ENCODE peak calls at places on chromosomes 5 and 9, in five cellular contexts. One of them, this sample, is unnamed.
A peak's percentile ranks its signal among the peaks of the same experiment; 100 is the strongest.

GRCh38 chr5:168701641-168702040 is 122.5 kb upstream of the PANK3 start:
- DNase-seq in uterus: no peak
- DNase-seq in pancreas: no peak
- DNase-seq in cardiac muscle cell: no peak
- DNase-seq in tibial artery: no peak
- DNase-seq in this sample: no peak

GRCh38 chr9:91374939-91375338 is 13.2 kb upstream of the AUH start:
- DNase-seq in cardiac muscle cell: peak; percentile 84
- DNase-seq in tibial artery: no peak
- DNase-seq in uterus: no peak
- DNase-seq in pancreas: no peak
- DNase-seq in this sample: no peak

GRCh38 chr9:71819115-71819739 is 50.9 kb upstream of the CEMIP2 start:
- DNase-seq in uterus: peak; percentile 31
- DNase-seq in pancreas: no peak
- DNase-seq in tibial artery: peak; percentile 22
- DNase-seq in cardiac muscle cell: peak; percentile 50
- DNase-seq in this sample: no peak

GRCh38 chr5:141532726-141533125 is 43.8 kb downstream of the PCDHGC5 start:
- DNase-seq in pancreas: no peak
- DNase-seq in cardiac muscle cell: no peak
- DNase-seq in uterus: no peak
- DNase-seq in tibial artery: no peak
- DNase-seq in this sample: no peak

GRCh38 chr5:143569722-143570567 is 166.5 kb upstream of the NR3C1 start:
- DNase-seq in tibial artery: no peak
- DNase-seq in cardiac muscle cell: no peak
- DNase-seq in uterus: no peak
- DNase-seq in pancreas: no peak
- DNase-seq in this sample: no peak

GRCh38 chr5:77847814-77848290 is 71.7 kb upstream of the TBCA start:
- DNase-seq in tibial artery: no peak
- DNase-seq in cardiac muscle cell: no peak
- DNase-seq in pancreas: no peak
- DNase-seq in uterus: no peak
- DNase-seq in this sample: no peak

GRCh38 chr5:109805882-109806281 is 116.2 kb downstream of the MAN2A1 start:
- DNase-seq in uterus: no peak
- DNase-seq in tibial artery: no peak
- DNase-seq in cardiac muscle cell: no peak
- DNase-seq in pancreas: no peak
- DNase-seq in this sample: peak; percentile 17

GRCh38 chr5:135537271-135537670 is 1.5 kb upstream of the NEUROG1 start:
- DNase-seq in uterus: no peak
- DNase-seq in cardiac muscle cell: no peak
- DNase-seq in pancreas: no peak
- DNase-seq in tibial artery: no peak
- DNase-seq in this sample: no peak

GRCh38 chr9:114721491-114722362 is 39.7 kb upstream of the TEX48 start:
- DNase-seq in pancreas: no peak
- DNase-seq in uterus: no peak
- DNase-seq in cardiac muscle cell: peak; percentile 10
- DNase-seq in tibial artery: no peak
- DNase-seq in this sample: no peak

GRCh38 chr5:133381041-133381440 is 231.3 kb downstream of the FSTL4 start:
- DNase-seq in tibial artery: no peak
- DNase-seq in cardiac muscle cell: no peak
- DNase-seq in pancreas: no peak
- DNase-seq in uterus: no peak
- DNase-seq in this sample: no peak

GRCh38 chr5:56703962-56704361 is 111.4 kb upstream of the MAP3K1 start:
- DNase-seq in tibial artery: no peak
- DNase-seq in cardiac muscle cell: no peak
- DNase-seq in uterus: no peak
- DNase-seq in pancreas: no peak
- DNase-seq in this sample: no peak

GRCh38 chr9:4861736-4862451 is 69.2 kb downstream of the RCL1 start:
- DNase-seq in uterus: no peak
- DNase-seq in pancreas: no peak
- DNase-seq in tibial artery: no peak
- DNase-seq in cardiac muscle cell: no peak
- DNase-seq in this sample: no peak

GRCh38 chr5:174609116-174609515 is 115.3 kb upstream of the MSX2 start:
- DNase-seq in cardiac muscle cell: no peak
- DNase-seq in uterus: no peak
- DNase-seq in tibial artery: no peak
- DNase-seq in pancreas: peak; percentile 35
- DNase-seq in this sample: no peak

GRCh38 chr5:10360686-10361085 is 7.2 kb downstream of the MARCHF6 start:
- DNase-seq in uterus: no peak
- DNase-seq in pancreas: no peak
- DNase-seq in cardiac muscle cell: no peak
- DNase-seq in tibial artery: no peak
- DNase-seq in this sample: no peak

GRCh38 chr5:14178671-14179211 is 35.6 kb downstream of the TRIO start:
- DNase-seq in uterus: no peak
- DNase-seq in pancreas: no peak
- DNase-seq in cardiac muscle cell: peak; percentile 74
- DNase-seq in tibial artery: no peak
- DNase-seq in this sample: no peak

GRCh38 chr5:144469106-144469505 is 298.4 kb downstream of the KCTD16 start:
- DNase-seq in cardiac muscle cell: no peak
- DNase-seq in uterus: no peak
- DNase-seq in tibial artery: no peak
- DNase-seq in pancreas: no peak
- DNase-seq in this sample: no peak

GRCh38 chr9:80449513-80449912 is 877.7 kb downstream of the TLE4 start:
- DNase-seq in cardiac muscle cell: no peak
- DNase-seq in uterus: no peak
- DNase-seq in pancreas: no peak
- DNase-seq in tibial artery: no peak
- DNase-seq in this sample: no peak

GRCh38 chr5:93748875-93749397 is 7.5 kb upstream of the POU5F2 start:
- DNase-seq in uterus: no peak
- DNase-seq in cardiac muscle cell: no peak
- DNase-seq in pancreas: no peak
- DNase-seq in tibial artery: no peak
- DNase-seq in this sample: no peak

GRCh38 chr5:93587919-93588585 is 5.0 kb downstream of the NR2F1 start:
- DNase-seq in uterus: no peak
- DNase-seq in pancreas: no peak
- DNase-seq in tibial artery: no peak
- DNase-seq in cardiac muscle cell: peak; percentile 31
- DNase-seq in this sample: no peak

GRCh38 chr9:21696411-21696865 is 106.0 kb upstream of the MTAP start:
- DNase-seq in uterus: no peak
- DNase-seq in cardiac muscle cell: peak; percentile 77
- DNase-seq in pancreas: no peak
- DNase-seq in tibial artery: no peak
- DNase-seq in this sample: no peak

GRCh38 chr5:157148734-157149615 is 6.3 kb upstream of the MED7 start:
- DNase-seq in uterus: peak; percentile 46
- DNase-seq in pancreas: peak; percentile 33
- DNase-seq in cardiac muscle cell: peak; percentile 80
- DNase-seq in tibial artery: peak; percentile 63
- DNase-seq in this sample: peak; percentile 27

GRCh38 chr5:96687812-96688453 is 25.8 kb downstream of the CAST start:
- DNase-seq in uterus: no peak
- DNase-seq in cardiac muscle cell: peak; percentile 75
- DNase-seq in pancreas: no peak
- DNase-seq in tibial artery: no peak
- DNase-seq in this sample: no peak

GRCh38 chr9:75892168-75892901 is 1.9 kb downstream of the PCSK5 start:
- DNase-seq in tibial artery: peak; percentile 43
- DNase-seq in cardiac muscle cell: peak; percentile 36
- DNase-seq in uterus: peak; percentile 40
- DNase-seq in pancreas: peak; percentile 51
- DNase-seq in this sample: peak; percentile 60

GRCh38 chr9:75891277-75892167 is 1.0 kb downstream of the PCSK5 start:
- DNase-seq in cardiac muscle cell: peak; percentile 49
- DNase-seq in uterus: peak; percentile 30
- DNase-seq in tibial artery: peak; percentile 63
- DNase-seq in pancreas: peak; percentile 22
- DNase-seq in this sample: peak; percentile 57

GRCh38 chr9:75890541-75891276 is at the start of gene PCSK5:
- DNase-seq in pancreas: peak; percentile 87
- DNase-seq in uterus: peak; percentile 94
- DNase-seq in tibial artery: peak; percentile 94
- DNase-seq in cardiac muscle cell: peak; percentile 98
- DNase-seq in this sample: peak; percentile 89

GRCh38 chr9:75889977-75890540 is 414 bp upstream of the PCSK5 start:
- DNase-seq in tibial artery: peak; percentile 75
- DNase-seq in pancreas: peak; percentile 21
- DNase-seq in uterus: peak; percentile 65
- DNase-seq in cardiac muscle cell: peak; percentile 81
- DNase-seq in this sample: peak; percentile 66

DNA sequence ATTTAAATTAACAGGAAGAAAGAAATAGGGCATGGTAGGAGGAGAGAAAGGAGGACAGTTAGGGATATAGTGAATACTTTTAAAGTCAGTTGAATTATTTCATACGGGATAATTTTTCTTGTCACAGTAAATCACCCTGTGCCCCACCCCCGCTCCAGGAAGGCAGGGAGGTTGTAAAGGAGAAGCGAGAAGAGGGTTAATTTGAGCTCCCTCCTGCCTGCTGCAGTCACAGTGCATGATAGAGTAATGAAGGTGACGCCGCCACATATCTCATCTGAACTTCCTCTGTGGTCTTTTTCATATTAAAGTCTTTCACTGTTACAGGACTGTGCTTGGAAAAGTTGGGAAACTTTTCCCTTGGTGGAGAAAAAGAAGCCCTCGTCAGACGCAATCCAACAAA is 896 bp upstream of the PCSK5 start:
- DNase-seq in uterus: no peak
- DNase-seq in pancreas: no peak
- DNase-seq in tibial artery: peak; percentile 30
- DNase-seq in cardiac muscle cell: no peak
- DNase-seq in this sample: no peak
- H3K27ac ChIP-seq in uterus: peak overlapping the region; percentile 92
- H3K27ac ChIP-seq in pancreas: peak overlapping the region; percentile 76
- H3K27ac ChIP-seq in tibial artery: peak overlapping the region; percentile 90
- H3K27ac ChIP-seq in cardiac muscle cell: no peak overlapping the region
- H3K27ac ChIP-seq in this sample: peak overlapping the region; percentile 24

DNA sequence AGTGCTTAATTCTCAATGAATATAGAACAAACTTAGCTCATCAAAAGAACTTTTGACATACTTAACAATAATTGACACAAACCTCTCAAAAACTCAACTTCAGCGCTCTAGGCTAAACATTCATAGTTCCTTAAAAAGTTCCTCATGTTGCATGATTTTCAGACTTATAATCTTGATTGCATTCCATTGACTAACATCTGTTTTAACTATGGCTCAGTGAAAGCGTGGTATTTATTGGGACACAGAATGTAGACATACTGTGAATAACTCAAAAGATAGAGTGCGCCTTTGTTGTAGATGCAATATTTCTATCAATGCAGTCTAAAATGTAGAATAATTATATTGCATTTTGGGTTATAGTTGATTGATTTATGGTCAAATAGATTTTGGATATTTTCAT is 227.1 kb upstream of the HAPLN1 start:
- DNase-seq in uterus: no peak
- DNase-seq in cardiac muscle cell: no peak
- DNase-seq in tibial artery: no peak
- DNase-seq in pancreas: no peak
- DNase-seq in this sample: no peak
- H3K27me3 ChIP-seq in uterus: no peaks in the 10 kb centered on the region
- H3K27me3 ChIP-seq in cardiac muscle cell: no peaks in the 10 kb centered on the region
- H3K27me3 ChIP-seq in tibial artery: no peaks in the 10 kb centered on the region
- H3K27me3 ChIP-seq in pancreas: no peaks in the 10 kb centered on the region
- H3K27me3 ChIP-seq in this sample: no peaks in the 10 kb centered on the region

GRCh38 chr5:150340614-150341265 is 16.8 kb upstream of the TCOF1 start:
- DNase-seq in tibial artery: no peak
- DNase-seq in pancreas: no peak
- DNase-seq in uterus: no peak
- DNase-seq in cardiac muscle cell: no peak
- DNase-seq in this sample: no peak

GRCh38 chr5:150341989-150342388 is 15.5 kb upstream of the TCOF1 start:
- DNase-seq in cardiac muscle cell: no peak
- DNase-seq in pancreas: no peak
- DNase-seq in tibial artery: no peak
- DNase-seq in uterus: no peak
- DNase-seq in this sample: no peak

GRCh38 chr5:150341331-150341730 is 16.2 kb upstream of the TCOF1 start:
- DNase-seq in uterus: no peak
- DNase-seq in tibial artery: no peak
- DNase-seq in pancreas: no peak
- DNase-seq in cardiac muscle cell: no peak
- DNase-seq in this sample: no peak

GRCh38 chr5:150343994-150344393 is 13.5 kb upstream of the TCOF1 start:
- DNase-seq in tibial artery: no peak
- DNase-seq in cardiac muscle cell: no peak
- DNase-seq in pancreas: no peak
- DNase-seq in uterus: no peak
- DNase-seq in this sample: no peak

DNA sequence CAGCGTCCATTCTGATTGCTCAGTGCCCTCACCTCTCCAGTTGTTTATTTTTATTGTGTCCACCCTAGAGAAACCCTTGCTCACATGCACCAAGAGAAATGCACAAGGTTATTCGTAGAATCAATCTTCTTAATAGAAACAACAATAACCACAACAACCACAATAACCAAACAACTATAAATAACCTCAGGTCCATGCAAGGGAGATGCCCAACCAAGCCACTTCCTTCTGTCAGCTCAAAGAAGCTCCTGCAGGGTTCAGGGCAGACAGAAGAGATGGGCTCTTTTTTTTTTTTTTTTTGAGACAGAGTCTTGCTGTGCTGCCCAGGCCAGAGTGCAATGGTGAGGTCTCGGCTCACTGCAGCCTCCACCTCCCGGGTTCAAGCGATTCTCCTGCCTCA is 14.9 kb upstream of the TCOF1 start:
- DNase-seq in tibial artery: no peak
- DNase-seq in uterus: no peak
- DNase-seq in pancreas: no peak
- DNase-seq in cardiac muscle cell: no peak
- DNase-seq in this sample: no peak
- H3K4me1 ChIP-seq in tibial artery: no peaks in the 10 kb centered on the region
- H3K4me1 ChIP-seq in uterus: no peaks in the 10 kb centered on the region
- H3K4me1 ChIP-seq in pancreas: no peaks in the 10 kb centered on the region
- H3K4me1 ChIP-seq in cardiac muscle cell: peaks cover 16% of the 10 kb centered on the region
- H3K4me1 ChIP-seq in this sample: peaks cover 9% of the 10 kb centered on the region

DNA sequence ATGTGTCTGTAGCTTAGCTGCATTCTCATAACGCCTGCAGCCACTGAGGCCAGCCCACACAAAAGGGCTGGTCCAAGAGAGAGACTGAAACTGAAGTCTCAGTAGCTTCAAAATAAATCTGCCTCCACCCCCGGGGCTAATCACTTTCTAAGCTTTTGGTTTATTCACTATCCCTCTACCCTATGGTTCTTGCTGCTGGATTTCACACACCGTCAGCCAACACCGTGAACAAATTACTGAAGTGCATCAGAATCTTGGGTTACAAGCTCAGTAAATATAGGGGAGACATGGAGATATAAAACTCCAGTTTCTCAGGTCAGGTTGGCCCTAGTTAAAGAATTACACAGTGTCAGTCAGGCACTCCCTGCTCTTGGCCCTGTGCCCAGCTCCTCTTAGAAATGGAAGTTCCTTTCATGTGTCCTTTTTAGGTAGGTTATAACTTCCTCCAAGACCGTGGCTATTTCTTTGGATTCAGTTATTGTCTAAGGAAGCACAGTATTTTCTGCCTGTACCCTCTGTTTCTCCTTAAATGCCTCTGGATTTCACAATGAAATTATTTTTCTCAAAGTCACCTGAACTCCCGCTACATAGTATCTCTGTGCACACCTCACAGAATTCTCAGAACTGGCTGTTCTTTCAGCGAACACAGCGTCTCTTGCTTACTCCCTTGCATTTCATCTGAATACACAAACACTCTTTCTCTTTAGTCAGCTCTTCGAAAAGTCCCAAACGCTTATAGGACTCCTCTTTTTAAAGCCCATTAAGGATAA is 112.5 kb downstream of the FAM174A start:
- DNase-seq in pancreas: peak; percentile 69
- DNase-seq in tibial artery: peak; percentile 59
- DNase-seq in cardiac muscle cell: peak; percentile 33
- DNase-seq in uterus: peak; percentile 60
- DNase-seq in this sample: peak; percentile 24
- H3K27ac ChIP-seq in pancreas: no peak overlapping the region
- H3K27ac ChIP-seq in tibial artery: no peak overlapping the region
- H3K27ac ChIP-seq in cardiac muscle cell: no peak overlapping the region
- H3K27ac ChIP-seq in uterus: peak overlapping the region; percentile 16
- H3K27ac ChIP-seq in this sample: no peak overlapping the region

This sample was measured in psoas muscle.